ENCODE peak calls at places on chromosomes 2 and 18, in ten cellular contexts. E, S, Z, D, X, P, J, W, R and V are unnamed samples.

GRCh38 chr2:119696494-119697030 is 17.6 kb downstream of the TMEM177 start:
- DNase-seq in E (no peak), S (peak), Z (no peak), D (no peak), X (no peak), P (no peak), J (no peak), W (no peak), R (no peak), V (no peak)

GRCh38 chr18:51340332-51340731 is 142.9 kb upstream of the MEX3C start:
- DNase-seq in E (no peak), S (no peak), Z (no peak), D (no peak), X (no peak), P (no peak), J (no peak), W (no peak), R (no peak), V (no peak)

GRCh38 chr2:219176818-219177593 is at the start of gene CNPPD1:
- DNase-seq in E (peak), S (peak), Z (peak), D (peak), X (peak), P (peak), J (peak), W (peak), R (peak), V (peak)

GRCh38 chr2:71674158-71674807 is 220.9 kb downstream of the DYSF start:
- DNase-seq in E (no peak), S (no peak), Z (no peak), D (no peak), X (no peak), P (no peak), J (no peak), W (no peak), R (no peak), V (no peak)

GRCh38 chr2:181627545-181627944 is 29.4 kb downstream of the CERKL start:
- DNase-seq in E (no peak), S (no peak), Z (no peak), D (no peak), X (peak), P (no peak), J (no peak), W (no peak), R (no peak), V (no peak)

GRCh38 chr2:58853420-58853819 is 612.3 kb upstream of the FANCL start:
- DNase-seq in E (no peak), S (no peak), Z (no peak), D (no peak), X (no peak), P (no peak), J (no peak), W (no peak), R (no peak), V (no peak)

GRCh38 chr2:129441610-129442009 is 537.9 kb upstream of the RAB6C start:
- DNase-seq in E (no peak), S (no peak), Z (no peak), D (no peak), X (no peak), P (no peak), J (no peak), W (no peak), R (no peak), V (no peak)

GRCh38 chr2:207330912-207331311 is 165.2 kb upstream of the KLF7 start:
- DNase-seq in E (no peak), S (no peak), Z (no peak), D (peak), X (peak), P (peak), J (peak), W (peak), R (no peak), V (no peak)

GRCh38 chr2:226772389-226773179 is 27.0 kb downstream of the IRS1 start:
- DNase-seq in E (no peak), S (no peak), Z (no peak), D (no peak), X (peak), P (no peak), J (no peak), W (no peak), R (no peak), V (peak)

GRCh38 chr2:52501715-52502475 is 1265.7 kb upstream of the CHAC2 start:
- DNase-seq in E (no peak), S (no peak), Z (no peak), D (no peak), X (no peak), P (no peak), J (no peak), W (no peak), R (no peak), V (no peak)

GRCh38 chr2:28613616-28614501 is 118.0 kb downstream of the PLB1 start:
- DNase-seq in E (no peak), S (no peak), Z (no peak), D (no peak), X (peak), P (peak), J (peak), W (peak), R (no peak), V (no peak)

GRCh38 chr2:113390133-113390849 is 47.2 kb upstream of the ZNG1B start:
- DNase-seq in E (peak), S (peak), Z (peak), D (peak), X (peak), P (peak), J (no peak), W (peak), R (no peak), V (no peak)

GRCh38 chr2:26640331-26640745 is 828 bp downstream of the CIB4 start:
- DNase-seq in E (peak), S (peak), Z (no peak), D (peak), X (peak), P (no peak), J (peak), W (no peak), R (no peak), V (no peak)

GRCh38 chr2:74514368-74515270 is at the start of gene TLX2:
- DNase-seq in E (no peak), S (peak), Z (no peak), D (no peak), X (no peak), P (no peak), J (no peak), W (no peak), R (no peak), V (no peak)

GRCh38 chr2:26563686-26564085 is 77.5 kb downstream of the CIB4 start:
- DNase-seq in E (no peak), S (no peak), Z (no peak), D (no peak), X (no peak), P (no peak), J (no peak), W (no peak), R (no peak), V (no peak)

GRCh38 chr18:23585007-23585871 is 1.1 kb downstream of the NPC1 start:
- DNase-seq in E (peak), S (peak), Z (no peak), D (peak), X (no peak), P (peak), J (peak), W (peak), R (no peak), V (no peak)

GRCh38 chr2:133390151-133390550 is 178.1 kb downstream of the NCKAP5 start:
- DNase-seq in E (no peak), S (peak), Z (no peak), D (peak), X (peak), P (no peak), J (no peak), W (no peak), R (no peak), V (no peak)

GRCh38 chr2:158060862-158061435 is 40.7 kb upstream of the UPP2 start:
- DNase-seq in E (no peak), S (no peak), Z (no peak), D (peak), X (peak), P (no peak), J (peak), W (no peak), R (no peak), V (no peak)

GRCh38 chr18:36519358-36519757 is 221.8 kb downstream of the FHOD3 start:
- DNase-seq in E (no peak), S (no peak), Z (no peak), D (peak), X (peak), P (no peak), J (no peak), W (no peak), R (no peak), V (no peak)

GRCh38 chr2:196453613-196454047 is 185.9 kb upstream of the CCDC150 start:
- DNase-seq in E (peak), S (peak), Z (no peak), D (peak), X (peak), P (peak), J (peak), W (peak), R (no peak), V (peak)

GRCh38 chr2:134289225-134289624 is 35.4 kb downstream of the MGAT5 start:
- DNase-seq in E (no peak), S (no peak), Z (no peak), D (no peak), X (no peak), P (peak), J (no peak), W (peak), R (no peak), V (no peak)

GRCh38 chr2:236872971-236873370 is 212.7 kb upstream of the COPS8 start:
- DNase-seq in E (no peak), S (no peak), Z (no peak), D (no peak), X (no peak), P (no peak), J (no peak), W (no peak), R (no peak), V (no peak)

GRCh38 chr18:10065296-10065695 is 151.5 kb downstream of the VAPA start:
- DNase-seq in E (no peak), S (no peak), Z (no peak), D (no peak), X (no peak), P (no peak), J (no peak), W (no peak), R (no peak), V (no peak)

GRCh38 chr2:240624950-240625621 is at the start of gene GPR35:
- DNase-seq in E (peak), S (peak), Z (peak), D (peak), X (peak), P (peak), J (no peak), W (peak), R (no peak), V (no peak)